ENCODE peak calls at places on chromosomes 6 and 20, in seven cellular contexts. N is right lobe of liver, Y is mammary epithelial cell, K is left ventricle myocardium inferior, Z is tibial artery, E is left lung, F is adrenal gland. J is an unnamed sample.

GRCh38 chr6:55046869-55047422 is 127.4 kb upstream of the HCRTR2 start:
- DNase-seq in N (no peak), Y (no peak), K (no peak), Z (no peak), E (no peak), F (no peak), J (no peak)

GRCh38 chr6:126620747-126621146 is 280.8 kb downstream of the CENPW start:
- DNase-seq in N (no peak), Y (no peak), K (no peak), Z (no peak), E (no peak), F (no peak), J (no peak)

GRCh38 chr6:118705799-118706481 is 54.5 kb upstream of the CEP85L start:
- DNase-seq in N (no peak), Y (peak), K (no peak), Z (no peak), E (no peak), F (peak), J (no peak)

GRCh38 chr20:41670631-41671030 is 52.5 kb upstream of the CHD6 start:
- DNase-seq in N (no peak), Y (no peak), K (no peak), Z (no peak), E (no peak), F (no peak), J (no peak)

GRCh38 chr20:23544133-23544532 is 24.2 kb downstream of the CST9L start:
- DNase-seq in N (no peak), Y (no peak), K (no peak), Z (no peak), E (no peak), F (no peak), J (no peak)

GRCh38 chr20:40720826-40721225 is 31.8 kb upstream of the MAFB start:
- DNase-seq in N (no peak), Y (no peak), K (no peak), Z (no peak), E (no peak), F (no peak), J (no peak)

GRCh38 chr6:5501837-5502236 is 240.5 kb downstream of the FARS2 start:
- DNase-seq in N (no peak), Y (no peak), K (peak), Z (no peak), E (no peak), F (no peak), J (no peak)

GRCh38 chr6:2244261-2245102 is 923 bp downstream of the GMDS start:
- DNase-seq in N (no peak), Y (peak), K (no peak), Z (no peak), E (peak), F (no peak), J (no peak)

DNA sequence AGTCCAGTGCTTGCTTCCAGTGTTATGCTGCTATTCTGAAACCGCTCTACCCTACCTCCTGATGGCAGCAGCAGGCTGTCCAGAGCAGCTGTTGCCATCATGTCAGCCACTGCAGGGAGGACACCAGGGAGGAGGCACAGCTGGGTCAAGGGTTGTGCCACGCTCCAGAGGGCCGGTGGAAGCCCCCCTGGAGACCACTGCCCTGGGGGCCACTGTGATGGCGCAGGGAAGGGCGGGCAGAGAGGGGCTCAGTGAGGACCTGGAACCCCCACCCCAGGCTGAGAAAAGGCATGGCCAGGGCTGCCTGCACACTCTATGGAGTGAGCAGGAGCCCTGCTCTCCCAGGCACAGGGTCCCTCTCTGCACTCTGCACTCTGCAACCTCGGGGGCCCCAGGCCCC is 271.3 kb upstream of the BTBD3 start:
- DNase-seq in N (no peak), Y (no peak), K (no peak), Z (no peak), E (no peak), F (no peak), J (no peak)
- H3K27ac ChIP-seq in N (no peak), Y (no peak), K (no peak), Z (no peak), E (no peak), F (no peak), J (no peak)

DNA sequence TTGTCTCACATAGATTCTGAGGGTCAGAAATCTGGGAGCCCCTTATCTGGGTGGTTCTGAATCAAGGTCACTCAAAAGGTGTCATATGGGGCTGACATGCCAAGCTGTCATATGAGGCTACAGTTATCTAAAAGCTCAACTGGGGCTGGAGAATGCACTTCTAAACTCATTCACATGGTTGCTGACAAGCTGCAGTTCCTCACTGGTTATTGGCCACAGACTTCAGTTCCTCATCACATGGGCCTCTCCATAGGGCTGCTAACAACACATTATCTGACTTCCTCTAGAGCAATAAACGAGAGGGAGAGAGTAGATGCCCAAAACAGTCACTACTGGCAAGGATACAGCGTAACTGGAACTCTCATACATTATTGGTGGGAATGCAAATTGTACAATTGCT is 7.4 kb upstream of the CGA start:
- DNase-seq in N (no peak), Y (no peak), K (no peak), Z (no peak), E (no peak), F (no peak), J (no peak)
- H3K27ac ChIP-seq in N (no peak), Y (no peak), K (peak), Z (no peak), E (no peak), F (no peak), J (no peak)

DNA sequence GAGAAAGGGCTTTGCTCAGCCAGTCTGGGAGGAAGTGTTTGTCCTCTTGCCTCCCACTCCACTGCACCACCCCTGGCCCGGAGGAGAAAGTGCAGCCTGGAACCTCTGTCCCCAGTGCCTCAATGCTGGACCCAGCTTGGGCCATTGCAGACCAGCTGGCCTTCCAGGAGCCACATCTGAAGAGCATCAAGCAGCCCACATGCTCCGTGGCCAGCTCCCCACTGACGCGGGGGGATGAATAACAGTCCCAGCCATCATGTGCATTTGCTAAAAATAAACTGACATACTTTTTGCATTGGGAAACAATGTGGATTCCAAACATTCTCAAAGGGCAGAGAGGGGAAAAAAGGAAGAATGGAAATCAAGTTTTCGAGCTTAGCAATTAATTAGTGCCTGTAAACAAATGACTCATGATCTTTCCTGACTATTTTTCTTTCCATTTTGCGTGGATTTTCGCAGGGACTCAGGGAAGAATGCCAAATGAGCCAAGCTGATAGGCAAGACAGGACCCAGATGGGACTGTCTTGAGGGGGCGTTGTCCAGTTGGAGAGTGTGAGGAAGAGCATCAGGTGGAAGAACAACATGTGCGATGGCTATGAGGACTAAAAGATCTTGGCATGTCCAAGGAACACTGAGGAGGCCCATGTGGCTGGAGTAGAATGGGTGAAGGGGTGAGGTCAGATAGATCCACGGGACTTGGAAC is 34.1 kb downstream of the CEBPB start:
- DNase-seq in N (no peak), Y (peak), K (peak), Z (peak), E (peak), F (peak), J (no peak)
- H3K27ac ChIP-seq in N (no peak), Y (no peak), K (peak), Z (peak), E (peak), F (peak), J (no peak)

DNA sequence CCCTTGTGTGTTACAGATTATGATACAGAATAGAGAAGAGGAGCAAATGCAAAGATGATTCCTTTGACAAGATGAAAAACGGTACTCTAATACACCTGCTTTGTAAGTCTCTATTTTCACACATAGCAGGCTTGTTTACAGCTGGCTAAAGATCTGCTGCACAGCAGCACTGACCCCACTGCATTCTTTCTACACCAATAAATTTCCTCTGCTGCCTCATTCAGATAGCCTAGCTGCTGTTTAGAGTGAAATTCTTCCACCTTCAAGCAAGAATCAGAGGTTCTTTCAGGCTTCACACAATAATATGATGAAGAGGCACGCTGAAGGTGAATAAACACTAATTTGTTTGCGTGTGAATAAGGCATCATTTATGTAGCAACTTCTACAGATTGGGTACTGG is 543.2 kb downstream of the CD83 start:
- DNase-seq in N (no peak), Y (no peak), K (no peak), Z (no peak), E (no peak), F (no peak), J (no peak)
- H3K27ac ChIP-seq in N (no peak), Y (no peak), K (no peak), Z (no peak), E (no peak), F (no peak), J (no peak)

GRCh38 chr6:97000138-97000537 is 75.6 kb downstream of the KLHL32 start:
- DNase-seq in N (no peak), Y (no peak), K (no peak), Z (no peak), E (no peak), F (no peak), J (no peak)
- H3K27ac ChIP-seq in N (no peak), Y (no peak), K (no peak), Z (no peak), E (no peak), F (no peak), J (no peak)

J was measured in epithelial cell of prostate.